ENCODE peak calls at places on chromosomes 3 and 15, in eight cellular contexts. E is heart right ventricle, J is breast epithelium, F is cardiac fibroblast, D is A673, R is psoas muscle, C is HFF-Myc, N is upper lobe of right lung. Q is an unnamed sample.

GRCh38 chr3:139794469-139795265 is 116.9 kb upstream of the NMNAT3 start:
- DNase-seq in E (no peak), J (no peak), F (peak; percentile 9), D (no peak), R (no peak), C (no peak), N (no peak), Q (no peak)

GRCh38 chr15:28921925-28922711 is 36.3 kb downstream of the APBA2 start:
- DNase-seq in E (no peak), J (no peak), F (no peak), D (no peak), R (no peak), C (no peak), N (no peak), Q (peak; percentile 50)

GRCh38 chr3:191350389-191351090 is 20.2 kb upstream of the UTS2B start:
- DNase-seq in E (no peak), J (no peak), F (peak; percentile 39), D (peak; percentile 72), R (no peak), C (no peak), N (no peak), Q (no peak)

GRCh38 chr3:183178833-183179549 is 16.5 kb upstream of the LAMP3 start:
- DNase-seq in E (no peak), J (no peak), F (peak; percentile 79), D (peak; percentile 72), R (peak; percentile 58), C (no peak), N (peak; percentile 92), Q (no peak)

GRCh38 chr3:133294253-133294652 is 105.6 kb upstream of the BFSP2 start:
- DNase-seq in E (no peak), J (no peak), F (peak; percentile 53), D (no peak), R (no peak), C (no peak), N (no peak), Q (no peak)

GRCh38 chr3:49629451-49629850 is 44.7 kb upstream of the APEH start:
- DNase-seq in E (no peak), J (no peak), F (no peak), D (no peak), R (no peak), C (no peak), N (no peak), Q (no peak)

GRCh38 chr15:87493803-87494202 is 762.7 kb downstream of the NTRK3 start:
- DNase-seq in E (no peak), J (no peak), F (no peak), D (no peak), R (no peak), C (no peak), N (no peak), Q (no peak)

GRCh38 chr3:153305189-153305588 is 143.2 kb downstream of the RAP2B start:
- DNase-seq in E (no peak), J (no peak), F (no peak), D (no peak), R (no peak), C (no peak), N (no peak), Q (no peak)

GRCh38 chr3:186060222-186060621 is 48.7 kb downstream of the ETV5 start:
- DNase-seq in E (no peak), J (no peak), F (no peak), D (no peak), R (no peak), C (no peak), N (no peak), Q (no peak)

GRCh38 chr3:123776383-123776782 is 107.7 kb downstream of the MYLK start:
- DNase-seq in E (no peak), J (no peak), F (no peak), D (no peak), R (no peak), C (no peak), N (no peak), Q (no peak)

GRCh38 chr15:48962662-48963523 is 826 bp downstream of the SHC4 start:
- DNase-seq in E (no peak), J (no peak), F (peak; percentile 36), D (peak; percentile 31), R (peak; percentile 74), C (no peak), N (peak; percentile 64), Q (peak; percentile 76)

GRCh38 chr15:101167791-101168462 is 83.9 kb downstream of the CHSY1 start:
- DNase-seq in E (peak; percentile 86), J (no peak), F (peak; percentile 92), D (no peak), R (peak; percentile 83), C (peak; percentile 77), N (peak; percentile 83), Q (peak; percentile 90)

GRCh38 chr3:143697975-143698374 is 150.3 kb downstream of the SLC9A9 start:
- DNase-seq in E (no peak), J (no peak), F (peak; percentile 15), D (no peak), R (no peak), C (no peak), N (no peak), Q (no peak)

GRCh38 chr3:24686764-24687163 is 192.1 kb upstream of the THRB start:
- DNase-seq in E (no peak), J (no peak), F (peak; percentile 56), D (no peak), R (no peak), C (no peak), N (no peak), Q (no peak)

GRCh38 chr3:14301558-14301957 is 100.8 kb upstream of the SLC6A6 start:
- DNase-seq in E (no peak), J (peak; percentile 65), F (no peak), D (no peak), R (peak; percentile 91), C (no peak), N (peak; percentile 76), Q (no peak)

GRCh38 chr15:71447328-71448250 is 332.3 kb downstream of the THSD4 start:
- DNase-seq in E (no peak), J (no peak), F (peak; percentile 55), D (no peak), R (no peak), C (no peak), N (no peak), Q (no peak)

GRCh38 chr15:66803182-66803729 is 101.2 kb downstream of the SMAD6 start:
- DNase-seq in E (peak; percentile 85), J (peak; percentile 80), F (peak; percentile 97), D (peak; percentile 76), R (peak; percentile 91), C (peak; percentile 91), N (peak; percentile 94), Q (peak; percentile 98)

GRCh38 chr3:111484666-111485065 is 57.3 kb upstream of the CD96 start:
- DNase-seq in E (no peak), J (no peak), F (peak; percentile 40), D (peak; percentile 27), R (no peak), C (peak; percentile 9), N (no peak), Q (no peak)

GRCh38 chr3:142947799-142948575 is 15.5 kb downstream of the PAQR9 start:
- DNase-seq in E (no peak), J (no peak), F (peak; percentile 36), D (peak; percentile 14), R (no peak), C (no peak), N (no peak), Q (no peak)

GRCh38 chr3:128550113-128550440 is 57.1 kb upstream of the GATA2 start:
- DNase-seq in E (no peak), J (peak; percentile 25), F (no peak), D (no peak), R (no peak), C (no peak), N (peak; percentile 25), Q (no peak)

GRCh38 chr3:94619643-94620042 is 556.8 kb downstream of the NSUN3 start:
- DNase-seq in E (no peak), J (no peak), F (no peak), D (no peak), R (no peak), C (no peak), N (no peak), Q (no peak)

GRCh38 chr15:42274693-42274971 is 1.4 kb upstream of the TMEM87A start:
- DNase-seq in E (no peak), J (no peak), F (no peak), D (no peak), R (peak; percentile 46), C (no peak), N (no peak), Q (no peak)

DNA sequence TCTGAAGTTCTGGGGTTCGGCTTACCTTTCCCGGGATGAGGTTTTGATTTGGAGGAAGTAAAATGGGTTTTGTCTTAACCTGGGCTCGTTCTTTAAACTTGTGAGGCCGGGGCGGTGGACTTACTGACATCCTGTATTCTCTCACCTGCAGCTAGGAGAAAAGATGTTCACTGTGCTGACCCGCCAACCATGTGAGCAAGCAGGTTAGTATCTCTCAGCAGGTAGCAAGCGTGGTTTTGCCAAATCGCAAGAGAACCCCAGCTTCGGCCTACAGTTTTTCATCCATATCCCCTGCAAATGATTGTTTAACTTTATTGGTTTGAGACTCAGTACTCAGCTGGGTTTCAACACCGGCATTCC is 891 bp downstream of the ENTPD3 start:
- DNase-seq in E (no peak), J (no peak), F (no peak), D (no peak), R (no peak), C (no peak), N (no peak), Q (no peak)
- H3K4me3 ChIP-seq in E (no peak overlapping the region), J (no peak overlapping the region), F (no peak overlapping the region), D (peak overlapping the region; percentile 35), R (no peak overlapping the region), C (no peak overlapping the region), N (no peak overlapping the region), Q (no peak overlapping the region)

DNA sequence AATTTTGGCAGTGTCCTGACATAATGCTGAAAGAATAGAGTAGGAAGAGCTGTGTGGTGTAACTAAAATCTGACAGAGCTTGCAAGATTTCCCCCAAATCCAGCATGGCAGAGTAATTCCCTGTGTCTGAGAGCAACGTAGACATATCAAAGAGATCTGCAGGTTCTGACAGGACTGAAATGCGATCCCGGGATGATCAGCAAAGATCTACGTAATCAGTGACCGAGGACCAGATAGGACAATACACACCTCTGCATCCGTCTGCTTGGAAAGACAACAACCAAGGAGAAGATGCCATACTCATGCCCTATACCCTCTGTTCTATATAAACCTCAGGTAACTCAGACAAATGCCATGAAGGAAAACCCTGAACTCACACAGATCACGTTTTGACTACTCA is 26.6 kb upstream of the SYNPR start:
- DNase-seq in E (no peak), J (no peak), F (no peak), D (no peak), R (no peak), C (no peak), N (no peak), Q (no peak)
- TF ChIP-seq CTCF in E (no peak), J (no peak), F (no peak), D (no peak), R (no peak), C (no peak), N (no peak), Q (no peak)

DNA sequence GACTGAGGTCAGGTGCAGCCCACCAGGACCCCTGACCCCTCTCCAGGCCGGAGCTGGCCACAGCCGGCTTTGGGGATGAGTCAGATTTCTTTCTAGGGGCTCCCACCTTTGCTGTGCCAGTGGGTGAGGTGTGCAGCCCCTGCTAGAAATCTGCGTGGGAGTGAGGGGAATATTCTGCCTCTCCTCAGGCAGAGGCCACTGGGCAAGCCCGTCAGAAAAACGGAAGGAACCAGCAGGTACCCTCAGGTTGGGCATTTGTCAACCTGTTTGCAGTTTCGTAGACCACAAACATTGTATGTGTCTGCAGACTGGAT is 1.8 kb downstream of the CTDSPL start:
- DNase-seq in E (no peak), J (no peak), F (no peak), D (no peak), R (peak; percentile 52), C (no peak), N (no peak), Q (peak; percentile 63)
- H3K4me3 ChIP-seq in E (peak overlapping the region; percentile 79), J (peak overlapping the region; percentile 78), F (peak overlapping the region; percentile 84), D (no peak overlapping the region), R (no peak overlapping the region), C (peak overlapping the region; percentile 53), N (peak overlapping the region; percentile 69), Q (peak overlapping the region; percentile 100)

GRCh38 chr3:44914936-44915335 is 40.5 kb downstream of the TGM4 start:
- DNase-seq in E (no peak), J (no peak), F (peak; percentile 22), D (peak; percentile 52), R (no peak), C (no peak), N (no peak), Q (no peak)
- TF ChIP-seq CTCF in E (no peak), J (no peak), F (peak; percentile 40), D (peak; percentile 57), R (peak; percentile 16), C (peak; percentile 23), N (peak; percentile 38), Q (peak; percentile 4)